ENCODE peak calls at places on chromosomes 4 and X, in ten cellular contexts. One of them, this sample, is unnamed.
A peak's percentile ranks its signal among the peaks of the same experiment; 100 is the strongest.

GRCh38 chr4:74661427-74662171 is 132.7 kb downstream of the BTC start:
- DNase-seq in GM03348: no peak
- DNase-seq in right lobe of liver: no peak
- DNase-seq in NAMALWA: no peak
- DNase-seq in neural crest cell: no peak
- DNase-seq in NCI-H774: no peak
- DNase-seq in hippocampal formation: no peak
- DNase-seq in suprapubic skin: no peak
- DNase-seq in foreskin fibroblast: peak; percentile 68
- DNase-seq in T-helper 2 cell: no peak
- DNase-seq in this sample: peak; percentile 45

GRCh38 chr4:138398297-138398696 is 156.1 kb upstream of the SLC7A11 start:
- DNase-seq in GM03348: no peak
- DNase-seq in right lobe of liver: no peak
- DNase-seq in NAMALWA: no peak
- DNase-seq in neural crest cell: no peak
- DNase-seq in NCI-H774: peak; percentile 59
- DNase-seq in hippocampal formation: no peak
- DNase-seq in suprapubic skin: no peak
- DNase-seq in foreskin fibroblast: no peak
- DNase-seq in T-helper 2 cell: no peak
- DNase-seq in this sample: peak; percentile 5

GRCh38 chr4:138406881-138407280 is 164.7 kb upstream of the SLC7A11 start:
- DNase-seq in GM03348: peak; percentile 37
- DNase-seq in right lobe of liver: no peak
- DNase-seq in NAMALWA: no peak
- DNase-seq in neural crest cell: no peak
- DNase-seq in NCI-H774: no peak
- DNase-seq in hippocampal formation: no peak
- DNase-seq in suprapubic skin: no peak
- DNase-seq in foreskin fibroblast: peak; percentile 19
- DNase-seq in T-helper 2 cell: no peak
- DNase-seq in this sample: no peak

GRCh38 chr4:683982-684571 is 4.9 kb downstream of the SLC49A3 start:
- DNase-seq in GM03348: peak; percentile 79
- DNase-seq in right lobe of liver: peak; percentile 52
- DNase-seq in NAMALWA: peak; percentile 38
- DNase-seq in neural crest cell: peak; percentile 54
- DNase-seq in NCI-H774: peak; percentile 41
- DNase-seq in hippocampal formation: peak; percentile 28
- DNase-seq in suprapubic skin: peak; percentile 77
- DNase-seq in foreskin fibroblast: peak; percentile 84
- DNase-seq in T-helper 2 cell: peak; percentile 18
- DNase-seq in this sample: peak; percentile 51

GRCh38 chr4:188864741-188865140 is 725.5 kb downstream of the TRIML1 start:
- DNase-seq in GM03348: no peak
- DNase-seq in right lobe of liver: no peak
- DNase-seq in NAMALWA: no peak
- DNase-seq in neural crest cell: no peak
- DNase-seq in NCI-H774: no peak
- DNase-seq in hippocampal formation: no peak
- DNase-seq in suprapubic skin: no peak
- DNase-seq in foreskin fibroblast: no peak
- DNase-seq in T-helper 2 cell: no peak
- DNase-seq in this sample: no peak

GRCh38 chr4:172982151-172982590 is 186.4 kb upstream of the GALNT7 start:
- DNase-seq in GM03348: peak; percentile 40
- DNase-seq in right lobe of liver: no peak
- DNase-seq in NAMALWA: no peak
- DNase-seq in neural crest cell: no peak
- DNase-seq in NCI-H774: no peak
- DNase-seq in hippocampal formation: no peak
- DNase-seq in suprapubic skin: no peak
- DNase-seq in foreskin fibroblast: peak; percentile 96
- DNase-seq in T-helper 2 cell: no peak
- DNase-seq in this sample: peak; percentile 80

GRCh38 chr4:1417522-1418390 is 11.5 kb upstream of the NKX1-1 start:
- DNase-seq in GM03348: no peak
- DNase-seq in right lobe of liver: peak; percentile 12
- DNase-seq in NAMALWA: no peak
- DNase-seq in neural crest cell: no peak
- DNase-seq in NCI-H774: no peak
- DNase-seq in hippocampal formation: no peak
- DNase-seq in suprapubic skin: peak; percentile 36
- DNase-seq in foreskin fibroblast: no peak
- DNase-seq in T-helper 2 cell: no peak
- DNase-seq in this sample: peak; percentile 33

GRCh38 chrX:74923942-74924448 is 1.3 kb downstream of the NEXMIF start:
- DNase-seq in GM03348: peak; percentile 3
- DNase-seq in right lobe of liver: peak; percentile 45
- DNase-seq in NAMALWA: no peak
- DNase-seq in neural crest cell: no peak
- DNase-seq in NCI-H774: peak; percentile 26
- DNase-seq in hippocampal formation: no peak
- DNase-seq in suprapubic skin: no peak
- DNase-seq in foreskin fibroblast: peak; percentile 1
- DNase-seq in T-helper 2 cell: no peak
- DNase-seq in this sample: peak; percentile 36

GRCh38 chr4:57631147-57631546 is 521.0 kb upstream of the IGFBP7 start:
- DNase-seq in GM03348: no peak
- DNase-seq in right lobe of liver: no peak
- DNase-seq in NAMALWA: no peak
- DNase-seq in neural crest cell: no peak
- DNase-seq in NCI-H774: no peak
- DNase-seq in hippocampal formation: no peak
- DNase-seq in suprapubic skin: no peak
- DNase-seq in foreskin fibroblast: no peak
- DNase-seq in T-helper 2 cell: no peak
- DNase-seq in this sample: no peak

GRCh38 chrX:149493567-149494562 is 11.2 kb downstream of the IDS start:
- DNase-seq in GM03348: no peak
- DNase-seq in right lobe of liver: no peak
- DNase-seq in NAMALWA: peak; percentile 16
- DNase-seq in neural crest cell: no peak
- DNase-seq in NCI-H774: no peak
- DNase-seq in hippocampal formation: no peak
- DNase-seq in suprapubic skin: no peak
- DNase-seq in foreskin fibroblast: no peak
- DNase-seq in T-helper 2 cell: no peak
- DNase-seq in this sample: peak; percentile 68

GRCh38 chrX:125210146-125210545 is 109.5 kb upstream of the TEX13C start:
- DNase-seq in GM03348: no peak
- DNase-seq in right lobe of liver: no peak
- DNase-seq in NAMALWA: no peak
- DNase-seq in neural crest cell: no peak
- DNase-seq in NCI-H774: no peak
- DNase-seq in hippocampal formation: no peak
- DNase-seq in suprapubic skin: no peak
- DNase-seq in foreskin fibroblast: no peak
- DNase-seq in T-helper 2 cell: no peak
- DNase-seq in this sample: no peak

GRCh38 chrX:131741103-131741581 is 197.3 kb downstream of the OR13H1 start:
- DNase-seq in GM03348: no peak
- DNase-seq in right lobe of liver: peak; percentile 79
- DNase-seq in NAMALWA: no peak
- DNase-seq in neural crest cell: no peak
- DNase-seq in NCI-H774: no peak
- DNase-seq in hippocampal formation: peak; percentile 85
- DNase-seq in suprapubic skin: peak; percentile 85
- DNase-seq in foreskin fibroblast: no peak
- DNase-seq in T-helper 2 cell: peak; percentile 69
- DNase-seq in this sample: peak; percentile 82

GRCh38 chr4:143089291-143089690 is 95.4 kb upstream of the USP38 start:
- DNase-seq in GM03348: no peak
- DNase-seq in right lobe of liver: no peak
- DNase-seq in NAMALWA: no peak
- DNase-seq in neural crest cell: no peak
- DNase-seq in NCI-H774: no peak
- DNase-seq in hippocampal formation: no peak
- DNase-seq in suprapubic skin: no peak
- DNase-seq in foreskin fibroblast: no peak
- DNase-seq in T-helper 2 cell: no peak
- DNase-seq in this sample: peak; percentile 44

GRCh38 chr4:156298230-156298629 is 344.6 kb upstream of the CTSO start:
- DNase-seq in GM03348: peak; percentile 59
- DNase-seq in right lobe of liver: no peak
- DNase-seq in NAMALWA: no peak
- DNase-seq in neural crest cell: no peak
- DNase-seq in NCI-H774: peak; percentile 66
- DNase-seq in hippocampal formation: peak; percentile 54
- DNase-seq in suprapubic skin: no peak
- DNase-seq in foreskin fibroblast: peak; percentile 87
- DNase-seq in T-helper 2 cell: no peak
- DNase-seq in this sample: peak; percentile 90

GRCh38 chr4:25680580-25680979 is 24.9 kb downstream of the SLC34A2 start:
- DNase-seq in GM03348: no peak
- DNase-seq in right lobe of liver: no peak
- DNase-seq in NAMALWA: no peak
- DNase-seq in neural crest cell: no peak
- DNase-seq in NCI-H774: no peak
- DNase-seq in hippocampal formation: no peak
- DNase-seq in suprapubic skin: no peak
- DNase-seq in foreskin fibroblast: no peak
- DNase-seq in T-helper 2 cell: no peak
- DNase-seq in this sample: no peak

GRCh38 chr4:146032234-146032860 is 93.7 kb upstream of the ZNF827 start:
- DNase-seq in GM03348: no peak
- DNase-seq in right lobe of liver: no peak
- DNase-seq in NAMALWA: no peak
- DNase-seq in neural crest cell: no peak
- DNase-seq in NCI-H774: no peak
- DNase-seq in hippocampal formation: no peak
- DNase-seq in suprapubic skin: no peak
- DNase-seq in foreskin fibroblast: no peak
- DNase-seq in T-helper 2 cell: no peak
- DNase-seq in this sample: no peak

GRCh38 chr4:1856920-1857699 is 1.2 kb upstream of the LETM1 start:
- DNase-seq in GM03348: peak; percentile 53
- DNase-seq in right lobe of liver: peak; percentile 63
- DNase-seq in NAMALWA: no peak
- DNase-seq in neural crest cell: no peak
- DNase-seq in NCI-H774: no peak
- DNase-seq in hippocampal formation: no peak
- DNase-seq in suprapubic skin: no peak
- DNase-seq in foreskin fibroblast: peak; percentile 59
- DNase-seq in T-helper 2 cell: no peak
- DNase-seq in this sample: peak; percentile 53

GRCh38 chr4:52366625-52367024 is 292.5 kb downstream of the USP46 start:
- DNase-seq in GM03348: no peak
- DNase-seq in right lobe of liver: no peak
- DNase-seq in NAMALWA: no peak
- DNase-seq in neural crest cell: no peak
- DNase-seq in NCI-H774: no peak
- DNase-seq in hippocampal formation: no peak
- DNase-seq in suprapubic skin: no peak
- DNase-seq in foreskin fibroblast: no peak
- DNase-seq in T-helper 2 cell: no peak
- DNase-seq in this sample: no peak

GRCh38 chrX:134679226-134679625 is 21.0 kb upstream of the PLAC1 start:
- DNase-seq in GM03348: peak; percentile 37
- DNase-seq in right lobe of liver: no peak
- DNase-seq in NAMALWA: no peak
- DNase-seq in neural crest cell: no peak
- DNase-seq in NCI-H774: no peak
- DNase-seq in hippocampal formation: no peak
- DNase-seq in suprapubic skin: no peak
- DNase-seq in foreskin fibroblast: peak; percentile 85
- DNase-seq in T-helper 2 cell: no peak
- DNase-seq in this sample: no peak

GRCh38 chr4:45662996-45663395 is 460.9 kb downstream of the GABRG1 start:
- DNase-seq in GM03348: peak; percentile 16
- DNase-seq in right lobe of liver: no peak
- DNase-seq in NAMALWA: no peak
- DNase-seq in neural crest cell: no peak
- DNase-seq in NCI-H774: no peak
- DNase-seq in hippocampal formation: peak; percentile 59
- DNase-seq in suprapubic skin: no peak
- DNase-seq in foreskin fibroblast: no peak
- DNase-seq in T-helper 2 cell: no peak
- DNase-seq in this sample: peak; percentile 64

GRCh38 chr4:156252300-156253016 is 298.8 kb upstream of the CTSO start:
- DNase-seq in GM03348: no peak
- DNase-seq in right lobe of liver: no peak
- DNase-seq in NAMALWA: no peak
- DNase-seq in neural crest cell: no peak
- DNase-seq in NCI-H774: no peak
- DNase-seq in hippocampal formation: peak; percentile 31
- DNase-seq in suprapubic skin: no peak
- DNase-seq in foreskin fibroblast: no peak
- DNase-seq in T-helper 2 cell: no peak
- DNase-seq in this sample: no peak

GRCh38 chr4:187999406-187999932 is 3.9 kb downstream of the ZFP42 start:
- DNase-seq in GM03348: no peak
- DNase-seq in right lobe of liver: no peak
- DNase-seq in NAMALWA: no peak
- DNase-seq in neural crest cell: no peak
- DNase-seq in NCI-H774: no peak
- DNase-seq in hippocampal formation: no peak
- DNase-seq in suprapubic skin: no peak
- DNase-seq in foreskin fibroblast: no peak
- DNase-seq in T-helper 2 cell: no peak
- DNase-seq in this sample: no peak

GRCh38 chr4:45063166-45063565 is 336.8 kb upstream of the GNPDA2 start:
- DNase-seq in GM03348: no peak
- DNase-seq in right lobe of liver: no peak
- DNase-seq in NAMALWA: no peak
- DNase-seq in neural crest cell: no peak
- DNase-seq in NCI-H774: no peak
- DNase-seq in hippocampal formation: no peak
- DNase-seq in suprapubic skin: no peak
- DNase-seq in foreskin fibroblast: no peak
- DNase-seq in T-helper 2 cell: no peak
- DNase-seq in this sample: no peak

GRCh38 chr4:825969-826330 is at the start of gene CPLX1:
- DNase-seq in GM03348: peak; percentile 65
- DNase-seq in right lobe of liver: no peak
- DNase-seq in NAMALWA: no peak
- DNase-seq in neural crest cell: no peak
- DNase-seq in NCI-H774: peak; percentile 57
- DNase-seq in hippocampal formation: no peak
- DNase-seq in suprapubic skin: no peak
- DNase-seq in foreskin fibroblast: peak; percentile 61
- DNase-seq in T-helper 2 cell: no peak
- DNase-seq in this sample: peak; percentile 36

This sample was measured in kidney tubule cell.